ENCODE peak calls at places on chromosomes 12 and 14, in nine cellular contexts. One of them, this sample, is unnamed.

GRCh38 chr12:13101854-13102375 is 1.6 kb downstream of the GSG1 start:
- DNase-seq in NCI-H774: no peak
- DNase-seq in NCI-H460: peak
- DNase-seq in effector memory CD8-positive, alpha-beta T cell: peak
- DNase-seq in activated T-helper 1 cell treated with anti-CD3 and anti-CD28 coated beads, Interleukin-2, amount 50 U/mL, for 16 hours: no peak
- DNase-seq in psoas muscle: no peak
- DNase-seq in Right ventricle myocardium superior: no peak
- DNase-seq in CD8-positive, alpha-beta memory T cell: no peak
- DNase-seq in stimulated activated CD8-positive, alpha-beta memory T cell treated with anti-CD3 and anti-CD28 coated beads, Interleukin-4, amount 100 ng/mL, for 1 hour: no peak
- DNase-seq in this sample: no peak

GRCh38 chr14:75259510-75259855 is 19.1 kb upstream of the FOS start:
- DNase-seq in stimulated activated CD8-positive, alpha-beta memory T cell treated with anti-CD3 and anti-CD28 coated beads, Interleukin-4, amount 100 ng/mL, for 1 hour: no peak
- DNase-seq in activated T-helper 1 cell treated with anti-CD3 and anti-CD28 coated beads, Interleukin-2, amount 50 U/mL, for 16 hours: no peak
- DNase-seq in effector memory CD8-positive, alpha-beta T cell: no peak
- DNase-seq in NCI-H774: no peak
- DNase-seq in CD8-positive, alpha-beta memory T cell: no peak
- DNase-seq in NCI-H460: no peak
- DNase-seq in Right ventricle myocardium superior: no peak
- DNase-seq in psoas muscle: no peak
- DNase-seq in this sample: no peak

GRCh38 chr12:4242595-4242994 is 31.0 kb upstream of the CCND2 start:
- DNase-seq in stimulated activated CD8-positive, alpha-beta memory T cell treated with anti-CD3 and anti-CD28 coated beads, Interleukin-4, amount 100 ng/mL, for 1 hour: no peak
- DNase-seq in effector memory CD8-positive, alpha-beta T cell: no peak
- DNase-seq in CD8-positive, alpha-beta memory T cell: no peak
- DNase-seq in NCI-H460: no peak
- DNase-seq in activated T-helper 1 cell treated with anti-CD3 and anti-CD28 coated beads, Interleukin-2, amount 50 U/mL, for 16 hours: no peak
- DNase-seq in psoas muscle: no peak
- DNase-seq in NCI-H774: no peak
- DNase-seq in Right ventricle myocardium superior: no peak
- DNase-seq in this sample: no peak

GRCh38 chr12:118374909-118375308 is 1.4 kb upstream of the SUDS3 start:
- DNase-seq in CD8-positive, alpha-beta memory T cell: no peak
- DNase-seq in effector memory CD8-positive, alpha-beta T cell: no peak
- DNase-seq in activated T-helper 1 cell treated with anti-CD3 and anti-CD28 coated beads, Interleukin-2, amount 50 U/mL, for 16 hours: no peak
- DNase-seq in NCI-H774: no peak
- DNase-seq in psoas muscle: no peak
- DNase-seq in stimulated activated CD8-positive, alpha-beta memory T cell treated with anti-CD3 and anti-CD28 coated beads, Interleukin-4, amount 100 ng/mL, for 1 hour: no peak
- DNase-seq in Right ventricle myocardium superior: no peak
- DNase-seq in NCI-H460: no peak
- DNase-seq in this sample: no peak

GRCh38 chr14:32896979-32897723 is 41.5 kb upstream of the NPAS3 start:
- DNase-seq in Right ventricle myocardium superior: no peak
- DNase-seq in stimulated activated CD8-positive, alpha-beta memory T cell treated with anti-CD3 and anti-CD28 coated beads, Interleukin-4, amount 100 ng/mL, for 1 hour: no peak
- DNase-seq in NCI-H460: peak
- DNase-seq in NCI-H774: peak
- DNase-seq in CD8-positive, alpha-beta memory T cell: no peak
- DNase-seq in effector memory CD8-positive, alpha-beta T cell: no peak
- DNase-seq in activated T-helper 1 cell treated with anti-CD3 and anti-CD28 coated beads, Interleukin-2, amount 50 U/mL, for 16 hours: no peak
- DNase-seq in psoas muscle: no peak
- DNase-seq in this sample: no peak

GRCh38 chr14:79369359-79370332 is 841.7 kb downstream of the DIO2 start:
- DNase-seq in NCI-H460: peak
- DNase-seq in CD8-positive, alpha-beta memory T cell: no peak
- DNase-seq in psoas muscle: no peak
- DNase-seq in NCI-H774: no peak
- DNase-seq in Right ventricle myocardium superior: no peak
- DNase-seq in activated T-helper 1 cell treated with anti-CD3 and anti-CD28 coated beads, Interleukin-2, amount 50 U/mL, for 16 hours: no peak
- DNase-seq in effector memory CD8-positive, alpha-beta T cell: no peak
- DNase-seq in stimulated activated CD8-positive, alpha-beta memory T cell treated with anti-CD3 and anti-CD28 coated beads, Interleukin-4, amount 100 ng/mL, for 1 hour: no peak
- DNase-seq in this sample: no peak

GRCh38 chr12:45192707-45193106 is 23.2 kb upstream of the ANO6 start:
- DNase-seq in NCI-H460: no peak
- DNase-seq in Right ventricle myocardium superior: no peak
- DNase-seq in stimulated activated CD8-positive, alpha-beta memory T cell treated with anti-CD3 and anti-CD28 coated beads, Interleukin-4, amount 100 ng/mL, for 1 hour: no peak
- DNase-seq in NCI-H774: no peak
- DNase-seq in activated T-helper 1 cell treated with anti-CD3 and anti-CD28 coated beads, Interleukin-2, amount 50 U/mL, for 16 hours: no peak
- DNase-seq in CD8-positive, alpha-beta memory T cell: no peak
- DNase-seq in effector memory CD8-positive, alpha-beta T cell: no peak
- DNase-seq in psoas muscle: no peak
- DNase-seq in this sample: no peak

GRCh38 chr14:104547310-104547997 is 32.1 kb upstream of the C14orf180 start:
- DNase-seq in stimulated activated CD8-positive, alpha-beta memory T cell treated with anti-CD3 and anti-CD28 coated beads, Interleukin-4, amount 100 ng/mL, for 1 hour: no peak
- DNase-seq in Right ventricle myocardium superior: no peak
- DNase-seq in CD8-positive, alpha-beta memory T cell: no peak
- DNase-seq in NCI-H774: no peak
- DNase-seq in activated T-helper 1 cell treated with anti-CD3 and anti-CD28 coated beads, Interleukin-2, amount 50 U/mL, for 16 hours: no peak
- DNase-seq in NCI-H460: no peak
- DNase-seq in psoas muscle: peak
- DNase-seq in effector memory CD8-positive, alpha-beta T cell: no peak
- DNase-seq in this sample: no peak

GRCh38 chr12:56160160-56160763 is 2.1 kb downstream of the MYL6 start:
- DNase-seq in activated T-helper 1 cell treated with anti-CD3 and anti-CD28 coated beads, Interleukin-2, amount 50 U/mL, for 16 hours: peak
- DNase-seq in NCI-H774: no peak
- DNase-seq in CD8-positive, alpha-beta memory T cell: peak
- DNase-seq in stimulated activated CD8-positive, alpha-beta memory T cell treated with anti-CD3 and anti-CD28 coated beads, Interleukin-4, amount 100 ng/mL, for 1 hour: no peak
- DNase-seq in NCI-H460: no peak
- DNase-seq in psoas muscle: peak
- DNase-seq in effector memory CD8-positive, alpha-beta T cell: peak
- DNase-seq in Right ventricle myocardium superior: no peak
- DNase-seq in this sample: no peak

GRCh38 chr12:49482095-49483051 is 56.5 kb upstream of the KCNH3 start:
- DNase-seq in NCI-H460: no peak
- DNase-seq in NCI-H774: peak
- DNase-seq in psoas muscle: no peak
- DNase-seq in stimulated activated CD8-positive, alpha-beta memory T cell treated with anti-CD3 and anti-CD28 coated beads, Interleukin-4, amount 100 ng/mL, for 1 hour: no peak
- DNase-seq in effector memory CD8-positive, alpha-beta T cell: no peak
- DNase-seq in CD8-positive, alpha-beta memory T cell: no peak
- DNase-seq in Right ventricle myocardium superior: no peak
- DNase-seq in activated T-helper 1 cell treated with anti-CD3 and anti-CD28 coated beads, Interleukin-2, amount 50 U/mL, for 16 hours: no peak
- DNase-seq in this sample: no peak

This sample was measured in ovary.